ENCODE peak calls at places on chromosomes 7 and 10, in ten cellular contexts. T is body of pancreas, Q is sigmoid colon, O is adrenal gland, J is heart left ventricle, W is Peyer's patch, R is IMR-90, P is prostate gland, N is HCT116, C is breast epithelium. Z is an unnamed sample.

GRCh38 chr7:131409129-131409766 is 81.6 kb downstream of the MKLN1 start:
- DNase-seq in T (no peak), C (no peak), Q (no peak), N (no peak), R (no peak), W (no peak), O (no peak), P (no peak), J (no peak), Z (no peak)

GRCh38 chr7:138468244-138469123 is 8.4 kb downstream of the TRIM24 start:
- DNase-seq in C (no peak), P (peak; percentile 33), T (peak; percentile 80), N (no peak), R (peak; percentile 14), Q (no peak), W (no peak), O (peak; percentile 70), J (peak; percentile 69), Z (no peak)

GRCh38 chr7:22357311-22358175 is 589 bp upstream of the RAPGEF5 start:
- DNase-seq in Q (no peak), C (no peak), T (peak; percentile 50), P (peak; percentile 29), W (peak; percentile 78), O (peak; percentile 28), N (peak; percentile 36), R (peak; percentile 2), J (no peak), Z (no peak)

GRCh38 chr10:68364101-68364886 is 31.6 kb upstream of the PBLD start:
- DNase-seq in P (no peak), N (no peak), Q (no peak), W (no peak), J (no peak), C (no peak), R (no peak), O (no peak), T (no peak), Z (no peak)

GRCh38 chr10:65581426-65582026 is 1344.3 kb upstream of the LRRTM3 start:
- DNase-seq in C (no peak), N (no peak), Q (no peak), O (no peak), T (no peak), J (no peak), W (no peak), R (no peak), P (no peak), Z (no peak)

GRCh38 chr10:91614254-91614624 is 18.6 kb downstream of the PPP1R3C start:
- DNase-seq in T (no peak), Q (no peak), C (no peak), R (peak; percentile 94), W (no peak), J (no peak), N (no peak), O (no peak), P (no peak), Z (no peak)

GRCh38 chr10:48817141-48817540 is 122.5 kb downstream of the LRRC18 start:
- DNase-seq in R (no peak), O (no peak), J (no peak), T (no peak), W (no peak), C (no peak), N (no peak), P (no peak), Q (no peak), Z (no peak)

GRCh38 chr7:20280475-20281351 is 50.0 kb upstream of the ITGB8 start:
- DNase-seq in C (no peak), W (no peak), P (no peak), O (no peak), J (no peak), R (peak; percentile 88), T (no peak), N (no peak), Q (no peak), Z (no peak)

GRCh38 chr10:96719205-96719604 is 1.1 kb downstream of the PIK3AP1 start:
- DNase-seq in R (no peak), O (no peak), N (no peak), J (no peak), Q (no peak), P (no peak), T (peak; percentile 28), C (no peak), W (no peak), Z (no peak)

GRCh38 chr10:100519321-100520051 is at the start of gene SEC31B:
- DNase-seq in O (peak; percentile 46), N (no peak), P (no peak), T (peak; percentile 63), Q (no peak), R (no peak), W (no peak), J (peak; percentile 64), C (no peak), Z (peak; percentile 44)

GRCh38 chr10:77320852-77321496 is 316.6 kb downstream of the KCNMA1 start:
- DNase-seq in W (no peak), J (no peak), N (no peak), R (peak; percentile 99), Q (no peak), T (no peak), C (no peak), O (no peak), P (no peak), Z (no peak)

GRCh38 chr7:16774294-16774693 is 20.7 kb downstream of the TSPAN13 start:
- DNase-seq in P (no peak), O (no peak), T (no peak), C (no peak), W (no peak), Q (no peak), R (no peak), N (no peak), J (no peak), Z (no peak)

GRCh38 chr10:77636967-77637473 is 588 bp downstream of the KCNMA1 start:
- DNase-seq in R (no peak), Q (peak; percentile 68), N (no peak), P (no peak), W (no peak), O (no peak), C (no peak), J (no peak), T (no peak), Z (no peak)

DNA sequence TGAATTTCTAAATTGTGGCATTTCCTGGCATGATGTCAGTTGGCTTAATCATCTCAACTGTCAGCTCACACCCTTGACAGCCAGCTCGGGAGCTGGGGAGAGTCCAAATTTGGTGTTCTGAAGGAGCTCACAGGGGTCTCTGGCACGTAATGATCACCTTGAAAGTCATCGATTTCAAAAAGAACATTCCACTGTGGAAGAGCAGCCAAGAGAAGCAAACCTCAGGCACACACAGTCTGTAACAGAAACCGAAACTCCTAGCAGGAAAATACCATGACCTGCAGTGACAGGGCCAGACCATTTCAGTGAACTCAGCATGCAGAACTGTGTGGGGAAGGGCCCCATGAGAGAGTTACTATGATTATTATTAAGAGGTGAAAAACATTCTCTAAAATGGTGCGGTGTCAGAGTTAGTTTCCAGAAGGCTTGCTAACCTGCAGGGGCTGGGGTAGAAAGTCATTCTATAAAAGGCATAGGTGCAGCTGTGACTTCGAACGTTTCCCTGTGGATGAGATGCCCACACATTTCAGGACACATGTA is 26.4 kb upstream of the KLF6 start:
- DNase-seq in P (peak; percentile 52), C (peak; percentile 67), T (peak; percentile 72), Q (no peak), R (peak; percentile 71), O (no peak), N (no peak), W (peak; percentile 78), J (no peak), Z (peak; percentile 61)
- TF ChIP-seq POLR2A in P (no peak), C (no peak), T (peak; percentile 42), Q (no peak), R (no peak), O (no peak), N (no peak), W (peak; percentile 54), J (no peak), Z (peak; percentile 42)

GRCh38 chr10:6579193-6579903 is 728 bp downstream of the PRKCQ start:
- DNase-seq in P (no peak), N (no peak), W (no peak), Q (no peak), J (no peak), T (peak; percentile 55), C (no peak), O (no peak), R (no peak), Z (no peak)
- H3K27me3 ChIP-seq in P (no peaks in the 10 kb centered on the region), N (peaks cover 44% of the 10 kb centered on the region), W (no peaks in the 10 kb centered on the region), Q (peaks cover 42% of the 10 kb centered on the region), J (peaks cover 61% of the 10 kb centered on the region), T (no peaks in the 10 kb centered on the region), C (no peaks in the 10 kb centered on the region), O (peaks cover 5% of the 10 kb centered on the region), R (peaks cover 18% of the 10 kb centered on the region), Z (no peaks in the 10 kb centered on the region)

DNA sequence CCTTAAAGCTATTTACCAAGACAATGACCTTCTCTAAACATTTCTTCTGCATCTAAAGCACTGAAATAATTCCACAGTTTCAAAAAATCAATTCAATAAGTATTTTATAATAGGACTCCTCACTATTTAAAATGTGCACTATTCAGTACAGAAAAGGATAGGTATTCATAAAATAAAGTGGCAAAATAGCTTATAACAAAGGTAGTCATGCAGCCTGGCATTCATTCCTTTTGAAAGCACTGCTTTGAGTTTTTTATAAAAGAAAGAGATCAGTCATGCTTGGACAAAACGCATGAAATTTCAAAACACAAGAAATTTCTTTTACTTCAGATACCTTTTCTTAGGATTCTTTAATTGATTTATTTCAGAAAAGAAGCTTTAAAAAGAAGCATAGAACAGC is 689.7 kb upstream of the PHF14 start:
- DNase-seq in Q (no peak), N (no peak), R (no peak), J (no peak), T (no peak), P (no peak), C (no peak), W (no peak), O (no peak), Z (no peak)
- H3K9me3 ChIP-seq in Q (no peaks in the 10 kb centered on the region), N (no peaks in the 10 kb centered on the region), R (peaks cover 2% of the 10 kb centered on the region), J (no peaks in the 10 kb centered on the region), T (no peaks in the 10 kb centered on the region), P (no peaks in the 10 kb centered on the region), C (no peaks in the 10 kb centered on the region), W (no peaks in the 10 kb centered on the region), O (no peaks in the 10 kb centered on the region), Z (no peaks in the 10 kb centered on the region)

GRCh38 chr7:74657692-74658170 is at the start of gene GTF2I:
- DNase-seq in T (no peak), N (no peak), J (no peak), R (no peak), W (no peak), O (no peak), Q (no peak), C (peak; percentile 42), P (no peak), Z (no peak)

GRCh38 chr7:74655785-74656420 is 1.6 kb upstream of the GTF2I start:
- DNase-seq in T (no peak), C (no peak), P (no peak), Q (peak; percentile 34), W (no peak), R (no peak), O (no peak), J (no peak), N (no peak), Z (no peak)

GRCh38 chr7:74656421-74656910 is 1.1 kb upstream of the GTF2I start:
- DNase-seq in Q (peak; percentile 79), T (peak; percentile 70), J (peak; percentile 73), R (no peak), C (peak; percentile 49), O (peak; percentile 67), N (no peak), W (peak; percentile 80), P (peak; percentile 57), Z (peak; percentile 56)

GRCh38 chr7:74658171-74659004 is 870 bp downstream of the GTF2I start:
- DNase-seq in R (peak; percentile 90), J (peak; percentile 96), W (peak; percentile 96), C (peak; percentile 89), N (peak; percentile 75), Q (peak; percentile 96), T (peak; percentile 94), P (peak; percentile 94), O (peak; percentile 94), Z (peak; percentile 93)

GRCh38 chr7:74656911-74657691 is 417 bp upstream of the GTF2I start:
- DNase-seq in W (peak; percentile 99), Q (peak; percentile 99), T (peak; percentile 99), J (peak; percentile 100), C (peak; percentile 95), N (peak; percentile 92), R (peak; percentile 95), P (peak; percentile 98), O (peak; percentile 98), Z (peak; percentile 97)
- TF ChIP-seq POLR2A in W (peak; percentile 70), Q (peak; percentile 52), T (peak; percentile 89), J (peak; percentile 59), C (no peak), N (no peak), R (peak; percentile 11), P (peak; percentile 83), O (peak; percentile 74), Z (peak; percentile 64)

Z was measured in gastrocnemius medialis.